ENCODE peak calls at places on chromosomes 13 and 19, in seven cellular contexts. F, X, R, Q, B, V and N are unnamed samples.

GRCh38 chr13:40087021-40088002 is 431.9 kb downstream of the COG6 start:
- DNase-seq in R (no peak), Q (no peak), F (no peak), X (no peak), B (no peak), V (no peak), N (no peak)

GRCh38 chr19:35392742-35393350 is 22.0 kb downstream of the GPR42 start:
- DNase-seq in R (no peak), F (no peak), B (no peak), Q (no peak), X (no peak), V (no peak), N (no peak)

GRCh38 chr13:27375686-27376326 is 48.6 kb upstream of the GTF3A start:
- DNase-seq in R (peak), X (peak), B (peak), F (peak), V (peak), Q (peak), N (peak)

GRCh38 chr19:31436121-31436776 is 87.0 kb upstream of the TSHZ3 start:
- DNase-seq in V (no peak), B (peak), Q (no peak), X (no peak), R (peak), F (peak), N (no peak)

GRCh38 chr13:105278797-105279425 is 1256.6 kb downstream of the EFNB2 start:
- DNase-seq in V (no peak), X (no peak), B (no peak), F (no peak), R (no peak), Q (no peak), N (no peak)

GRCh38 chr19:43464089-43464775 is 1.2 kb downstream of the LYPD3 start:
- DNase-seq in R (peak), V (no peak), B (no peak), Q (no peak), X (peak), F (no peak), N (no peak)

GRCh38 chr13:35723820-35724219 is 247.3 kb upstream of the MAB21L1 start:
- DNase-seq in B (peak), X (peak), V (no peak), Q (no peak), R (no peak), F (peak), N (peak)

GRCh38 chr19:7506385-7507328 is 9.2 kb upstream of the ZNF358 start:
- DNase-seq in B (peak), X (peak), Q (no peak), V (peak), F (peak), R (peak), N (peak)

GRCh38 chr19:34495416-34495815 is 13.9 kb downstream of the WTIP start:
- DNase-seq in Q (no peak), R (no peak), F (no peak), B (no peak), V (no peak), X (peak), N (no peak)

GRCh38 chr13:29909975-29910674 is 59.7 kb upstream of the UBL3 start:
- DNase-seq in X (peak), R (no peak), V (no peak), B (peak), F (peak), Q (no peak), N (peak)

GRCh38 chr19:34838753-34839431 is 65.9 kb upstream of the ZNF599 start:
- DNase-seq in X (no peak), V (no peak), R (no peak), F (peak), Q (no peak), B (no peak), N (peak)

GRCh38 chr13:52743569-52743968 is 3.9 kb upstream of the CNMD start:
- DNase-seq in X (no peak), V (no peak), B (no peak), F (no peak), R (no peak), Q (no peak), N (no peak)

GRCh38 chr13:111203742-111204386 is 88.8 kb downstream of the ARHGEF7 start:
- DNase-seq in Q (no peak), B (no peak), V (no peak), F (no peak), R (no peak), X (no peak), N (no peak)

GRCh38 chr19:8526345-8527062 is 12.5 kb upstream of the ZNF414 start:
- DNase-seq in Q (no peak), R (peak), F (peak), V (no peak), B (peak), X (peak), N (peak)

GRCh38 chr19:34171539-34171876 is 796 bp upstream of the LSM14A start:
- DNase-seq in B (peak), X (no peak), F (peak), R (no peak), Q (peak), V (peak), N (peak)

GRCh38 chr19:38165335-38165734 is 58.7 kb downstream of the DPF1 start:
- DNase-seq in R (no peak), V (no peak), B (no peak), X (no peak), Q (no peak), F (no peak), N (no peak)

GRCh38 chr13:48492123-48493075 is 40.5 kb downstream of the RCBTB2 start:
- DNase-seq in B (peak), F (peak), X (peak), Q (peak), R (peak), V (no peak), N (peak)

GRCh38 chr13:20161275-20161950 is 561 bp upstream of the GJA3 start:
- DNase-seq in Q (peak), V (peak), B (no peak), F (no peak), R (no peak), X (no peak), N (peak)

GRCh38 chr19:3544742-3545668 is 6.0 kb downstream of the TEKTIP1 start:
- DNase-seq in X (peak), Q (peak), R (peak), V (peak), B (peak), F (peak), N (peak)

GRCh38 chr19:56837004-56837403 is 3.5 kb downstream of the PEG3 start:
- DNase-seq in R (no peak), V (no peak), B (no peak), Q (no peak), X (no peak), F (no peak), N (no peak)

GRCh38 chr13:93305886-93306285 is 79.3 kb downstream of the GPC6 start:
- DNase-seq in R (no peak), F (peak), X (no peak), Q (no peak), V (no peak), B (no peak), N (peak)

GRCh38 chr19:31351212-31352193 is 2.3 kb upstream of the TSHZ3 start:
- DNase-seq in X (no peak), F (peak), Q (no peak), V (no peak), R (no peak), B (peak), N (peak)

GRCh38 chr19:7748756-7749155 is 1.4 kb upstream of the CD209 start:
- DNase-seq in V (no peak), R (no peak), F (peak), B (peak), X (no peak), Q (no peak), N (peak)

GRCh38 chr13:46012404-46012803 is 40.1 kb downstream of the ZC3H13 start:
- DNase-seq in R (no peak), Q (no peak), B (no peak), X (no peak), F (no peak), V (no peak), N (no peak)

GRCh38 chr19:31338069-31338767 is 11.0 kb downstream of the TSHZ3 start:
- DNase-seq in Q (no peak), B (peak), F (peak), R (no peak), X (peak), V (no peak), N (peak)

GRCh38 chr19:54172764-54173699 is at the start of gene TMC4:
- DNase-seq in R (peak), Q (no peak), V (no peak), F (peak), B (no peak), X (no peak), N (no peak)

GRCh38 chr13:73989244-73989843 is 144.9 kb downstream of the KLF12 start:
- DNase-seq in F (no peak), B (no peak), Q (no peak), X (no peak), V (no peak), R (no peak), N (no peak)

GRCh38 chr19:12749938-12750521 is 1.6 kb upstream of the BEST2 start:
- DNase-seq in B (peak), F (no peak), Q (no peak), X (no peak), R (no peak), V (no peak), N (peak)

GRCh38 chr13:109628251-109628699 is 158.1 kb downstream of the IRS2 start:
- DNase-seq in R (no peak), F (peak), V (no peak), Q (no peak), B (peak), X (no peak), N (peak)

GRCh38 chr19:35717665-35718344 is at the start of gene KMT2B:
- DNase-seq in V (no peak), R (no peak), F (no peak), Q (no peak), X (no peak), B (peak), N (no peak)

GRCh38 chr13:85236431-85236830 is 562.8 kb downstream of the SLITRK6 start:
- DNase-seq in V (no peak), Q (no peak), R (no peak), F (peak), X (no peak), B (peak), N (peak)

GRCh38 chr13:28340272-28340793 is 154.6 kb downstream of the FLT1 start:
- DNase-seq in V (no peak), F (peak), B (peak), R (no peak), X (no peak), Q (no peak), N (peak)

GRCh38 chr13:29543230-29544215 is 52.0 kb downstream of the SLC7A1 start:
- DNase-seq in R (no peak), B (peak), X (no peak), V (peak), F (no peak), Q (no peak), N (no peak)